ENCODE peak calls at places on chromosomes 3 and 15, in five cellular contexts. W is suprapubic skin, X is pancreas, I is fibroblast of lung, Y is cardiac fibroblast. Z is an unnamed sample.

GRCh38 chr3:59256233-59256632 is 206.4 kb upstream of the CFAP20DC start:
- DNase-seq in W (no peak), Y (no peak), X (no peak), I (no peak), Z (no peak)

GRCh38 chr15:52256366-52256765 is 39.2 kb downstream of the MYO5C start:
- DNase-seq in X (peak), Y (peak), W (no peak), I (peak), Z (peak)

GRCh38 chr3:126846316-126846715 is 136.6 kb upstream of the PLXNA1 start:
- DNase-seq in I (peak), Y (peak), X (no peak), W (no peak), Z (no peak)

GRCh38 chr15:48084759-48085420 is 35.9 kb upstream of the SLC24A5 start:
- DNase-seq in W (no peak), X (no peak), I (peak), Y (peak), Z (peak)

GRCh38 chr15:53074221-53074620 is 284.1 kb upstream of the ONECUT1 start:
- DNase-seq in Y (no peak), X (no peak), I (no peak), W (no peak), Z (no peak)

GRCh38 chr3:56969851-56970250 is 90.6 kb upstream of the SPATA12 start:
- DNase-seq in W (no peak), Y (no peak), X (no peak), I (peak), Z (no peak)

GRCh38 chr15:29990035-29990434 is 92.7 kb upstream of the GOLGA8J start:
- DNase-seq in Y (no peak), W (no peak), I (no peak), X (no peak), Z (no peak)

GRCh38 chr3:76365284-76365683 is 579.9 kb upstream of the ZNF717 start:
- DNase-seq in X (no peak), I (no peak), W (no peak), Y (no peak), Z (no peak)

GRCh38 chr3:81545572-81545971 is 215.9 kb downstream of the GBE1 start:
- DNase-seq in X (no peak), I (no peak), Y (peak), W (no peak), Z (no peak)

GRCh38 chr3:120382941-120383447 is 33.8 kb upstream of the LRRC58 start:
- DNase-seq in W (no peak), I (no peak), X (no peak), Y (no peak), Z (no peak)

GRCh38 chr3:196813903-196814302 is 53.8 kb upstream of the SENP5 start:
- DNase-seq in I (peak), W (no peak), X (no peak), Y (peak), Z (no peak)

GRCh38 chr3:56931816-56932215 is 128.6 kb upstream of the SPATA12 start:
- DNase-seq in I (no peak), X (no peak), Y (no peak), W (no peak), Z (no peak)

GRCh38 chr3:42638339-42638842 is 15.1 kb upstream of the ZBTB47 start:
- DNase-seq in I (no peak), Y (no peak), W (no peak), X (no peak), Z (no peak)

GRCh38 chr15:99282129-99282528 is 30.8 kb downstream of the LRRC28 start:
- DNase-seq in Y (no peak), X (no peak), W (no peak), I (no peak), Z (no peak)

GRCh38 chr3:128745742-128746141 is 19.8 kb downstream of the RAB7A start:
- DNase-seq in W (no peak), X (no peak), Y (no peak), I (no peak), Z (no peak)

GRCh38 chr3:127479449-127479848 is 111.1 kb downstream of the TPRA1 start:
- DNase-seq in W (no peak), I (no peak), X (no peak), Y (no peak), Z (no peak)

GRCh38 chr3:8311321-8311720 is 190.3 kb upstream of the LMCD1 start:
- DNase-seq in X (no peak), Y (no peak), I (no peak), W (no peak), Z (no peak)

GRCh38 chr3:108106449-108106848 is 15.6 kb upstream of the CD47 start:
- DNase-seq in I (no peak), X (no peak), W (no peak), Y (no peak), Z (no peak)

GRCh38 chr3:89368846-89369245 is 261.4 kb downstream of the EPHA3 start:
- DNase-seq in Y (peak), X (no peak), W (no peak), I (peak), Z (no peak)

GRCh38 chr3:183826854-183827253 is 1.5 kb upstream of the MAP6D1 start:
- DNase-seq in Y (no peak), W (peak), X (no peak), I (no peak), Z (no peak)

GRCh38 chr3:183823963-183824362 is 1.4 kb downstream of the MAP6D1 start:
- DNase-seq in Y (no peak), X (no peak), I (no peak), W (no peak), Z (no peak)

GRCh38 chr3:183826448-183826847 is 1.1 kb upstream of the MAP6D1 start:
- DNase-seq in X (peak), W (peak), Y (no peak), I (no peak), Z (no peak)

GRCh38 chr3:183824761-183825379 is 507 bp downstream of the MAP6D1 start:
- DNase-seq in Y (no peak), X (no peak), I (peak), W (peak), Z (no peak)

DNA sequence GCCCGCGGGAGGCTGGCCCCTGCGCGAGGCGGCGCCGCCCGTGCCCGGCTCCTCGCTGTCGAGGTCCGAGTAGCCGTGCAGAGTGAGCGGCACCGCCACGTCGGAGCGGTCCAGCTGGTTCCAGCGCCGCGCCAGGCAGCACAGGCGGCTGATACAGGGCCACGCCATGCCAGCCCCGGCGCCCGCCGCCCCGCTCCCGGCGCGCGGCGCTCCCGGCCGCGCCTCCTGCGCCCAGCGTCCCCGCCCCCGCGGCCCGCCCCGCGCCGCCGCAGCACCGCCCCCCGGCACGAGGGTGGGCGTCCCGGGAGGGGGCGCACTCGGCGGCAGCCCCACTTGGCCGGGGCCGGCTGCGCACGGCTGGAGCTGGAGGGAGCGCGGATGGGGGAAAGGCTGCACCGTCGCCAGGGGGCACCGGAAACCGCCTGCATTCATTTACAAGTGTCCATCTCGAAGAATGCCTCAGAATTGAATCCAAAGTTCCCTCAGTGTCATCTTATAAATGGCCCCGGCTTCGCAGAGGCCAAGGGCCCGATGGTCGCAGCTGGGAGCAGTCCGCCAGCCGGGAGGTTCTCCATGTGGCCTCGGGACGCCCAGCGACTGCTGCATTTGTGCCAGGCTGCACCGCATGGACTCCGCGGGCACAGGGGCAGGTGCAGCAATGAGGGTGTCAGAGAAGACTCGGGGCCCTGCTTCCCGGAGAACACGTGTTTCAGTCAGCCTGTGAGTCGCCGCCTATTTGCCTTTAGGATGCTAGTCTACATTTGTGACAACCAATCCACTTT is at the start of gene MAP6D1:
- DNase-seq in Y (peak), X (peak), W (peak), I (peak), Z (peak)
- H3K4me3 ChIP-seq in Y (peak), X (peak), W (peak), I (peak), Z (peak)

GRCh38 chr15:58185439-58185838 is 47.3 kb downstream of the AQP9 start:
- DNase-seq in X (no peak), Y (peak), W (no peak), I (no peak), Z (no peak)
- TF ChIP-seq CTCF in X (no peak), Y (peak), W (no peak), I (peak), Z (peak)

DNA sequence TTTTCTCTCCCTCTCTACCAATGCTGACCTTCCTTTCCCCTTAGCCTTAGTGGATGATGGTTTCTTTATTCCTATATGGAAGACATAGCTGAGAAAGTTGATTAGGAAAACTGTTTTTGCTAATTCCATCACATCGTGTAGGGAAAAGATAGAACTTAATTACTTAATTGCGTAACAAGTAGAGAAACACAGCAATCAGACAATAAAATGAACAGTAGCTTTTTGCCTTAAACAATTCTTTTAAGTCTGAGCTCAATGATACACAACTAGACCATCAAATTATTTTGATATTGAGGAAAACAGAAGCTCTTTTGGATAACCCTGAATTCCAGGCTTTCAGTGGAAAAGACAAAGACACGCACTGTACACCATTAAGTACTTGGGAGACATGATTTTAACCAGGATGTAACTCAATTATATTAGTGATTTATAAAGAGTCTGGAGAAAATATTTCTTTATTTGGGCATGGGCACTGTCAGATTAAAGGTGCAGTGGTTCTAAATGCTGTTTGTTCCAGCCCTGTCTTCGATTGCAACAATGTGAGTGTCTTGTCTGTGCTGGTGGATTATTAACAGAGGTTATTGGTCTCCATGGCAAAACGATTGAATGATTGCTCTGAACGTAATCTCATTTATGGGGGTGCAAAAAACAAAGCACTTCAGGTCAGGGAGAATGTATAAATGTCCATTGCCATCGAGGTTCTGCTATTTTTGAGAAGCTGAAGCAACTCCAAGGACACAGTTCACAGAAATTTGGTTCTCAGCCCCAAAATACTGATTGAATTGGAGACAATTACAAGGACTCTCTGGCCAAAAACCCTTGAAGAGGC is at the start of gene TM4SF4:
- DNase-seq in W (no peak), I (no peak), Y (no peak), X (no peak), Z (no peak)
- H3K4me3 ChIP-seq in W (no peak), I (no peak), Y (no peak), X (peak), Z (no peak)

DNA sequence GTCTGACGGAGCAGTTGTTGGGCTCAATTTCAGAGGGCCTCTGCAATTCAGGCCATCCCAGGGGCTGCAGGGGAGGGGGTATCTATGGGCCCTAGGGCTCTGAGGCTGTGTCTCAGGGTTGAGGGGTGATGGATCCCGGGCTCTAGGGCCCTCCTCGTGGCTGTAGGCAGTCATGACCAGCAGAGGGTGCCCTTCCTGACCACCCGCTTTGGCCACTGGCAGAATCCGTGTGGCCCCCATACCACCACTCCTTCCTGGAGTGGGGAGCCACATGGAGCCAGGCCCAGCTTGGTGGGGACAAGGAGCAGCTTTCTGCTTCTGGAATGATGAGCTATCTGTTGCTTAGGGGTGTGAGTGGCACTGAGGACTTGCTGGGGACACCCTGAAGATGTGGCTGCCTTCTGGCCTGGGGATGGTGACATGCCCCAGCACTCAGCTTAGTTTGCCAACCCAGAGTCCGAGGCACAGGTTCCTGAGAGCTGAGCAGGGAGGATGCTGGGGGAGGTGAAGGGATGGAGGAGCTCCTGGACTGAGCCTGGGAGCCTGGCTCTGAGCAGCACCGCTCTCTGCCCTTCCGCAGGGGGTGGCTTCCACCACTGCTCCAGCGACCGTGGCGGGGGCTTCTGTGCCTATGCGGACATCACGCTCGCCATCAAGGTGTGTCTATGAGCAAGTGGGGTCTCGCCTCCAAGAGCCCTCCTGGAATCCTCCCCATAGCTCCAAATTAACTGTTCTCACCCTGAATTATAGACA is 20.2 kb downstream of the HDAC11 start:
- DNase-seq in X (no peak), Y (peak), I (no peak), W (no peak), Z (no peak)
- TF ChIP-seq CTCF in X (no peak), Y (peak), I (peak), W (no peak), Z (peak)

DNA sequence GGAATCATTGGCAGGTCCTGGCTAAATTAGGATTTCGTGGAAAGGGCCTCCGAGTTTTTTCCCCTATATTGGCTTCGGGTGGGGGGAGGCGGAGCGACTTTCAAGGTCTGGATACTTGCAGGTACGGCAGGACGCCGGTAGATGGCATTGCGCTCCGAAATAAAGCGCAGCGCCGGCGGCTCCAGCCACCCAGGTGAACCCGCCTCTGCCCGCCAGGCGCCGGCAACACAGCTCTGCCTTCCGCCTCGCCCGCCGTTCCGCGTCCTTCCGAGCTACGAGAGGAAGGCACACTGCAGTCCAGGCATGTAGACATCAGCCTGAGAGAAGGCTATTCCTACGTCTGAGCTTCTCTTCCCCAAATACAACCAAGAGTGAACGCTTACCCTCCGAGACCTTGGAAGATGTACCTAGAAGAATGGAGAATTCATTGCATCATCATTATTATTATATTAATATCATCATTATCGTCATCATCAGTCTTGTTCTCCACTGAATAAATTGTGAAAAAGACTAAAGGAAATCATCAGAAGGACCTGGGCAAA is 514.1 kb downstream of the MECOM start:
- DNase-seq in Y (peak), I (peak), W (peak), X (peak), Z (peak)
- H3K4me3 ChIP-seq in Y (peak), I (peak), W (peak), X (peak), Z (peak)

GRCh38 chr3:36957072-36957471 is 12.2 kb upstream of the TRANK1 start:
- DNase-seq in W (no peak), I (no peak), Y (no peak), X (no peak), Z (no peak)
- TF ChIP-seq CTCF in W (no peak), I (peak), Y (no peak), X (no peak), Z (no peak)

DNA sequence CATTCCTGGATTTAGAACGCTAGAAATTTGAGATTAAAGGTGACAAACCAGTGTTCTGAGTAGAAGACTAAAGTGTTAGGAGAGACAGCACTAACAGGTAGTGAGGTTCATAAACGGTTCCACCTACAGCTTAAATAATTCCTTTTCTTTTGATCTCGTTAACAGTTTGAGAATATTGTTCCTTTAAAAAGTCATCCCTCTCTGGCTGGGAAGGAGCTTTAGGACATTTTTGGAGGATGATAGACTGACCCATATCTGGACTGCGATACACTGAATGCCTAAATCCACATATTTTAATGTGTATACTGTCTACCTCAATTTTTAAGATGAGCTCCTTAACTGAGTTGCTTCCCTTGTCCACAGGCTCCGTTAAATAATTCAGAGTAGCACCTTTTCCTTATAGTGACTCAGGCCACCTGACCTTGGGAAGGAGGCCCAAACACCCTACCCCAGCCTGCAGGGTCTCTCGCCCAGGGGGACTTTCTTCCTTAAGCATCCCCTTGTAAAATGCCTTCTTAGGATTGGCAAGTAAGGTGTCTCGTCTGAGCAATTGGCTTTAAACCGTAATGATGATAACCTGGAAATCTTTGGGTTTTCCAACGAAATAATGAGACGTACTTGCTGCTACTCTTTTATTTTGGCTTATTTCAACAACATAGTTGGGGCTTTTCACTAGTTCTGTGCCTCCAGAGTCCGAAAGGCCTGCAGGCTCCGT is 3.3 kb downstream of the TRIM71 start:
- DNase-seq in W (no peak), I (no peak), X (no peak), Y (no peak), Z (no peak)
- H3K4me3 ChIP-seq in W (no peak), I (no peak), X (no peak), Y (no peak), Z (no peak)